ENCODE peak calls at places on chromosomes 5 and 9, in eight cellular contexts. T is ovary; Y is endodermal cell; W is CD8-positive, alpha-beta T cell; C is mammary epithelial cell; R is colonic mucosa; N is epithelial cell of esophagus; D is cardiac muscle cell. H is an unnamed sample.

GRCh38 chr5:138709216-138709615 is 44.0 kb upstream of the CTNNA1 start:
- DNase-seq in N (no peak), D (no peak), W (no peak), T (no peak), R (no peak), Y (no peak), C (no peak), H (no peak)

GRCh38 chr5:100909034-100909433 is 6.0 kb upstream of the ST8SIA4 start:
- DNase-seq in R (no peak), C (no peak), W (no peak), T (no peak), D (no peak), Y (no peak), N (no peak), H (no peak)

GRCh38 chr9:76415731-76416130 is 21.5 kb upstream of the RFK start:
- DNase-seq in R (no peak), D (no peak), C (no peak), T (no peak), N (no peak), W (no peak), Y (no peak), H (no peak)

GRCh38 chr5:83124593-83124992 is 47.2 kb downstream of the XRCC4 start:
- DNase-seq in T (no peak), D (no peak), W (no peak), C (no peak), R (no peak), N (no peak), Y (no peak), H (peak; percentile 60)

GRCh38 chr5:83744851-83745250 is 24.2 kb upstream of the HAPLN1 start:
- DNase-seq in N (no peak), T (no peak), C (no peak), R (no peak), D (no peak), Y (no peak), W (no peak), H (no peak)

GRCh38 chr5:179166886-179167841 is 107.0 kb downstream of the ZNF354C start:
- DNase-seq in W (peak; percentile 38), R (peak; percentile 29), C (no peak), N (no peak), T (peak; percentile 83), D (peak; percentile 60), Y (peak; percentile 88), H (peak; percentile 38)

GRCh38 chr5:127959152-127959764 is 124.3 kb upstream of the SLC12A2 start:
- DNase-seq in C (peak; percentile 84), R (peak; percentile 88), N (peak; percentile 92), T (peak; percentile 61), W (no peak), Y (no peak), D (peak; percentile 63), H (peak; percentile 94)

GRCh38 chr5:123089971-123090640 is 1.1 kb downstream of the PRDM6 start:
- DNase-seq in N (peak; percentile 34), Y (peak; percentile 86), C (no peak), D (peak; percentile 64), W (no peak), T (peak; percentile 60), R (no peak), H (no peak)

GRCh38 chr5:153782589-153783238 is 256.0 kb downstream of the FAM114A2 start:
- DNase-seq in D (peak; percentile 17), T (no peak), C (no peak), W (no peak), Y (peak; percentile 88), R (no peak), N (peak; percentile 69), H (no peak)

GRCh38 chr5:140205216-140205615 is 30.2 kb downstream of the CYSTM1 start:
- DNase-seq in W (no peak), R (no peak), D (no peak), N (peak; percentile 24), C (no peak), Y (no peak), T (no peak), H (no peak)

GRCh38 chr5:179422213-179422839 is 77.1 kb upstream of the ADAMTS2 start:
- DNase-seq in C (no peak), T (no peak), D (no peak), W (no peak), Y (peak; percentile 30), R (no peak), N (no peak), H (no peak)

GRCh38 chr5:31645420-31646081 is 6.6 kb downstream of the PDZD2 start:
- DNase-seq in T (no peak), Y (no peak), N (no peak), R (no peak), D (no peak), W (no peak), C (no peak), H (no peak)

GRCh38 chr5:145825751-145826180 is 9.4 kb downstream of the PRELID2 start:
- DNase-seq in Y (no peak), C (peak; percentile 25), T (no peak), N (peak; percentile 60), D (peak; percentile 61), R (no peak), W (no peak), H (peak; percentile 66)

GRCh38 chr9:123194023-123194422 is 74.4 kb downstream of the STRBP start:
- DNase-seq in W (no peak), D (no peak), T (no peak), N (no peak), C (no peak), Y (no peak), R (no peak), H (no peak)

GRCh38 chr5:107340631-107341030 is 330.1 kb downstream of the EFNA5 start:
- DNase-seq in Y (no peak), W (no peak), R (no peak), C (peak; percentile 91), T (no peak), D (no peak), N (peak; percentile 94), H (no peak)

GRCh38 chr9:137156567-137157375 is 13.1 kb downstream of the LRRC26 start:
- DNase-seq in R (peak; percentile 61), T (no peak), N (peak; percentile 63), W (peak; percentile 26), D (peak; percentile 22), C (no peak), Y (peak; percentile 82), H (peak; percentile 39)

DNA sequence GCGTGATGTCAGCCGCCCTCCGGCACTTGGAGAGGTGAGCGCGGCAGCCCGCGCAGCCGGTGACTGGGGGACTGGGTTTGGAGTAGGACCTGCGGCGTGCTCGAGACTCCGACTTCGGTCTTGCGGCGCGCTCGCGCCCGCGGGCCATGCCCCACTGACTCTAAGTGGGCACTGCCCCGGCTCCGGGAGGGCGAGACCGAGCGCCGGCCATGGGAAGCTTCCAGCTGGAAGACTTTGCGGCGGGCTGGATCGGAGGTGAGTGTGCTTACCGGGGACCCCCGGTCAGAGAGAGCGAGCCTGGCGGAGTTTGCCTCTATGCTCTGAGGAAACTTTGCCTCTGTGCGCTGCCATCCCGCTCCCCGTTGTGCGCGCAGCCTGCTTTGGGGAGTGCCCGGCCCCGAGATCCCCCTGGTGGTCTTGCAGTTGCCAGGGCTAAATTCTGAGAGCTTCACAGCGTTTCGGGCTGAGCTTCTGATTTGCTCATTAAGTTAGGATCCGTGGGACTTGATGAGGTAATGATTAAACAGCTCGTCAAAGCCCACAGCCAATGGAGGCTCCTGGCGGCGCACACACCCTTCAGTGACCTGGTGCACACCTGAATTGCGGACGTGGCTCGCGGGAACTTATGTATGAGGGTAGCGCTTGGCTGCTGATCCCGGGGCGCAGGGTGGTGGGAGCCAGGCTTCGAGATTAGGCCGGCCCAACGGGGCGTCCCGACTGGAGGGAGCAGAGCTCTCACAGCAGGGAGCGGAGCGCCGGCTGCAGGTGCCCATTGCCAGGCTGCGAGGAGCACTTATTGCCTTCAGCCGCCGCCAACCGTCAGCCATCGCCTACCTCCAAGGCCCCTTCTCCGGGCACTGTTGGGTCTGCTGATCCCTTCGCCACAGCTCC is at the start of gene SLC25A48:
- DNase-seq in C (peak; percentile 57), T (peak; percentile 36), R (peak; percentile 86), W (no peak), D (peak; percentile 87), Y (peak; percentile 96), N (peak; percentile 60), H (no peak)
- TF ChIP-seq CTCF in C (no peak), T (no peak), R (peak; percentile 64), W (no peak), D (peak; percentile 71), Y (peak; percentile 84), N (no peak), H (peak; percentile 57)

GRCh38 chr5:148687427-148687826 is 33.1 kb upstream of the HTR4 start:
- DNase-seq in N (peak; percentile 62), C (peak; percentile 39), D (peak; percentile 43), R (peak; percentile 41), W (no peak), T (no peak), Y (peak; percentile 81), H (peak; percentile 93)
- TF ChIP-seq CTCF in N (peak; percentile 29), C (peak; percentile 73), D (peak; percentile 39), R (peak; percentile 39), W (no peak), T (no peak), Y (peak; percentile 91), H (peak; percentile 99)

DNA sequence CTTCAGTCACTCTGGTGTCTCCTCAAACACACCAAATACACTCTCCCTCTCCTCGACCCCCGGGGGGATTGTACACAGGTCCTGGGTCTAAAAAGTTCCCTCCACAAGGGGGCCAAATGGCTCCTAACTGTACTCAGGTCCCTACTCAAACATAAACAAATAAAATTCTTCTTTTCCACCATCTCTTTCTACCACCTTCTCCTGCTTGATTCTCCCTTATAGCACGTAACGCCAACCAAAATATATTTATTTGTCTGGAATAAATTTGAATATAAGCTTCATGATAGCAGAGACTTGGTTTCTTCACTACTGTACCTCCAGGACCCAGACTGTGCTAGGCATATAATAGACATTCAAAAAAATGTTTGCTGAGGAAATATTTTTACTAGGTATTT is 21.4 kb downstream of the ZNF608 start:
- DNase-seq in C (no peak), D (no peak), R (no peak), N (no peak), T (no peak), W (no peak), Y (peak; percentile 59), H (no peak)
- TF ChIP-seq CTCF in C (no peak), D (no peak), R (no peak), N (no peak), T (no peak), W (no peak), Y (peak; percentile 72), H (no peak)

GRCh38 chr5:141757402-141757801 is 75.4 kb upstream of the ARAP3 start:
- DNase-seq in R (peak; percentile 37), W (no peak), C (peak; percentile 62), N (peak; percentile 69), Y (peak; percentile 86), T (no peak), D (peak; percentile 50), H (peak; percentile 67)
- TF ChIP-seq CTCF in R (peak; percentile 9), W (no peak), C (peak; percentile 70), N (peak; percentile 63), Y (peak; percentile 72), T (no peak), D (peak; percentile 68), H (peak; percentile 58)

DNA sequence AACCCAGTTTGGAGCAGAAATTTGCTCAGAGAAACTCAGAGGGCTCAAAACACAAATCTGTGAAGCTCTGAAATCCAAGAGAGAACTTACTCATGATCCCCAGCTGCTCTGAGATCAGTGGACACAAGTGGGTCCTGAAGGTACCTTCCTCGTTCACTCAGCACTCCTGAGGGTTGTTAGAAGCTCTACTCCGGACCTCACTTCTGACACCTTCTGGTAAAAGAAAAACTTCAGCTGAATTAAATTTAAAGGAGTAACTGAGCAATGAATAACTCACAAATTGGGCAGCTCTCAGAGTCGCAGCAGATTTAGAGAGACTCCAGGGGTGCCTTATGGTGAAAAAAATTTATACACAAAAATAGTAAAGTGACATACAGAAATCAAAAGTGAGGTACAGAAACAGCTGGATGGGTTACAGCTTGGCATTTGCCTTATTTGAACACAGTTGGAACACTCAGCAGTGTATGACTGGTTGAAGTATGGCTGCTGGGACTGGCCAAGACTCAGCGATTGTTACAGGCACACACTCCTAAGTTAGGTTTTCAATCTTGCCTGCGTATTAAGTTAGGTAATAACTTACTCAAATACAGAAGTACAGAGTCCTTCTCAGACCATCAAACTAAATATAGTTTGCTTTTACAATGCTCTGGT is 32.5 kb downstream of the INSL4 start:
- DNase-seq in C (peak; percentile 25), Y (peak; percentile 54), R (no peak), N (peak; percentile 45), T (no peak), D (peak; percentile 27), W (no peak), H (peak; percentile 32)
- TF ChIP-seq CTCF in C (peak; percentile 41), Y (peak; percentile 59), R (no peak), N (peak; percentile 38), T (no peak), D (peak; percentile 31), W (no peak), H (no peak)